ENCODE peak calls at places on chromosomes 2 and 18, in four cellular contexts. One of them, this sample, is unnamed.

GRCh38 chr2:232203166-232203891 is 175.2 kb upstream of the ALPP start:
- DNase-seq in heart left ventricle: no peak
- DNase-seq in lung microvascular endothelial cell: no peak
- DNase-seq in T-helper 9 cell: no peak
- DNase-seq in this sample: no peak

GRCh38 chr2:70328921-70329561 is 27.2 kb upstream of the FAM136A start:
- DNase-seq in heart left ventricle: no peak
- DNase-seq in lung microvascular endothelial cell: no peak
- DNase-seq in T-helper 9 cell: no peak
- DNase-seq in this sample: no peak

GRCh38 chr18:2657043-2657512 is 1.6 kb downstream of the SMCHD1 start:
- DNase-seq in heart left ventricle: no peak
- DNase-seq in lung microvascular endothelial cell: peak
- DNase-seq in T-helper 9 cell: no peak
- DNase-seq in this sample: no peak

GRCh38 chr2:226794751-226795171 is 4.9 kb downstream of the IRS1 start:
- DNase-seq in heart left ventricle: peak
- DNase-seq in lung microvascular endothelial cell: no peak
- DNase-seq in T-helper 9 cell: no peak
- DNase-seq in this sample: no peak

GRCh38 chr18:76467371-76468190 is 27.5 kb downstream of the ZNF516 start:
- DNase-seq in heart left ventricle: no peak
- DNase-seq in lung microvascular endothelial cell: peak
- DNase-seq in T-helper 9 cell: no peak
- DNase-seq in this sample: no peak

GRCh38 chr2:105561401-105561800 is 162.6 kb upstream of the FHL2 start:
- DNase-seq in heart left ventricle: no peak
- DNase-seq in lung microvascular endothelial cell: no peak
- DNase-seq in T-helper 9 cell: no peak
- DNase-seq in this sample: no peak

GRCh38 chr2:62485780-62486765 is 19.9 kb downstream of the TMEM17 start:
- DNase-seq in heart left ventricle: no peak
- DNase-seq in lung microvascular endothelial cell: no peak
- DNase-seq in T-helper 9 cell: no peak
- DNase-seq in this sample: no peak

GRCh38 chr2:168700615-168701245 is 101.7 kb upstream of the NOSTRIN start:
- DNase-seq in heart left ventricle: no peak
- DNase-seq in lung microvascular endothelial cell: no peak
- DNase-seq in T-helper 9 cell: no peak
- DNase-seq in this sample: no peak

GRCh38 chr2:35871672-35872071 is 483.9 kb upstream of the CRIM1 start:
- DNase-seq in heart left ventricle: no peak
- DNase-seq in lung microvascular endothelial cell: no peak
- DNase-seq in T-helper 9 cell: no peak
- DNase-seq in this sample: no peak

GRCh38 chr18:49668583-49669290 is 106.9 kb downstream of the LIPG start:
- DNase-seq in heart left ventricle: peak
- DNase-seq in lung microvascular endothelial cell: no peak
- DNase-seq in T-helper 9 cell: no peak
- DNase-seq in this sample: no peak

GRCh38 chr2:220491633-220492032 is 864.2 kb downstream of the SLC4A3 start:
- DNase-seq in heart left ventricle: no peak
- DNase-seq in lung microvascular endothelial cell: no peak
- DNase-seq in T-helper 9 cell: no peak
- DNase-seq in this sample: no peak

GRCh38 chr18:6370410-6370809 is 44.3 kb downstream of the L3MBTL4 start:
- DNase-seq in heart left ventricle: no peak
- DNase-seq in lung microvascular endothelial cell: no peak
- DNase-seq in T-helper 9 cell: no peak
- DNase-seq in this sample: no peak

GRCh38 chr2:33051586-33052385 is 105.0 kb downstream of the LTBP1 start:
- DNase-seq in heart left ventricle: no peak
- DNase-seq in lung microvascular endothelial cell: no peak
- DNase-seq in T-helper 9 cell: no peak
- DNase-seq in this sample: no peak

GRCh38 chr2:218518876-218519275 is 49.3 kb downstream of the USP37 start:
- DNase-seq in heart left ventricle: no peak
- DNase-seq in lung microvascular endothelial cell: no peak
- DNase-seq in T-helper 9 cell: no peak
- DNase-seq in this sample: no peak

GRCh38 chr2:119190726-119191125 is 32.2 kb upstream of the C1QL2 start:
- DNase-seq in heart left ventricle: no peak
- DNase-seq in lung microvascular endothelial cell: no peak
- DNase-seq in T-helper 9 cell: no peak
- DNase-seq in this sample: no peak

GRCh38 chr2:128630974-128631697 is 312.5 kb upstream of the HS6ST1 start:
- DNase-seq in heart left ventricle: peak
- DNase-seq in lung microvascular endothelial cell: no peak
- DNase-seq in T-helper 9 cell: no peak
- DNase-seq in this sample: no peak

GRCh38 chr2:47226124-47227040 is 71.3 kb upstream of the STPG4 start:
- DNase-seq in heart left ventricle: no peak
- DNase-seq in lung microvascular endothelial cell: no peak
- DNase-seq in T-helper 9 cell: no peak
- DNase-seq in this sample: no peak

GRCh38 chr2:102190425-102191107 is 3.7 kb downstream of the IL1RL2 start:
- DNase-seq in heart left ventricle: no peak
- DNase-seq in lung microvascular endothelial cell: no peak
- DNase-seq in T-helper 9 cell: no peak
- DNase-seq in this sample: no peak

GRCh38 chr2:46376586-46377286 is 79.5 kb downstream of the EPAS1 start:
- DNase-seq in heart left ventricle: no peak
- DNase-seq in lung microvascular endothelial cell: no peak
- DNase-seq in T-helper 9 cell: no peak
- DNase-seq in this sample: no peak

GRCh38 chr18:49899647-49900330 is 86.5 kb upstream of the ACAA2 start:
- DNase-seq in heart left ventricle: no peak
- DNase-seq in lung microvascular endothelial cell: no peak
- DNase-seq in T-helper 9 cell: no peak
- DNase-seq in this sample: no peak

GRCh38 chr2:13035866-13036265 is 319.1 kb downstream of the TRIB2 start:
- DNase-seq in heart left ventricle: no peak
- DNase-seq in lung microvascular endothelial cell: no peak
- DNase-seq in T-helper 9 cell: no peak
- DNase-seq in this sample: no peak

GRCh38 chr2:74497777-74498499 is 1.5 kb downstream of the LBX2 start:
- DNase-seq in heart left ventricle: peak
- DNase-seq in lung microvascular endothelial cell: peak
- DNase-seq in T-helper 9 cell: no peak
- DNase-seq in this sample: no peak

GRCh38 chr2:149094217-149095015 is 55.9 kb downstream of the LYPD6B start:
- DNase-seq in heart left ventricle: no peak
- DNase-seq in lung microvascular endothelial cell: no peak
- DNase-seq in T-helper 9 cell: no peak
- DNase-seq in this sample: no peak

GRCh38 chr2:205769494-205769848 is 87.2 kb downstream of the NRP2 start:
- DNase-seq in heart left ventricle: no peak
- DNase-seq in lung microvascular endothelial cell: peak
- DNase-seq in T-helper 9 cell: no peak
- DNase-seq in this sample: no peak

GRCh38 chr18:36514778-36515177 is 217.3 kb downstream of the FHOD3 start:
- DNase-seq in heart left ventricle: no peak
- DNase-seq in lung microvascular endothelial cell: no peak
- DNase-seq in T-helper 9 cell: no peak
- DNase-seq in this sample: no peak

GRCh38 chr2:27737676-27738348 is 33.7 kb upstream of the MRPL33 start:
- DNase-seq in heart left ventricle: peak
- DNase-seq in lung microvascular endothelial cell: peak
- DNase-seq in T-helper 9 cell: no peak
- DNase-seq in this sample: no peak

GRCh38 chr2:48249093-48249492 is 280.9 kb upstream of the STON1 start:
- DNase-seq in heart left ventricle: no peak
- DNase-seq in lung microvascular endothelial cell: no peak
- DNase-seq in T-helper 9 cell: no peak
- DNase-seq in this sample: no peak

GRCh38 chr2:239327536-239328305 is 73.1 kb downstream of the HDAC4 start:
- DNase-seq in heart left ventricle: peak
- DNase-seq in lung microvascular endothelial cell: no peak
- DNase-seq in T-helper 9 cell: no peak
- DNase-seq in this sample: no peak

GRCh38 chr2:150938586-150938985 is 323.1 kb downstream of the RBM43 start:
- DNase-seq in heart left ventricle: no peak
- DNase-seq in lung microvascular endothelial cell: no peak
- DNase-seq in T-helper 9 cell: no peak
- DNase-seq in this sample: no peak

GRCh38 chr2:7552825-7553550 is 635.8 kb downstream of the RNF144A start:
- DNase-seq in heart left ventricle: no peak
- DNase-seq in lung microvascular endothelial cell: no peak
- DNase-seq in T-helper 9 cell: no peak
- DNase-seq in this sample: no peak

GRCh38 chr2:219645631-219646527 is 18.4 kb downstream of the SLC4A3 start:
- DNase-seq in heart left ventricle: peak
- DNase-seq in lung microvascular endothelial cell: peak
- DNase-seq in T-helper 9 cell: no peak
- DNase-seq in this sample: no peak

GRCh38 chr2:231891514-231891905 is 34.7 kb downstream of the NPPC start:
- DNase-seq in heart left ventricle: no peak
- DNase-seq in lung microvascular endothelial cell: no peak
- DNase-seq in T-helper 9 cell: no peak
- DNase-seq in this sample: no peak

This sample was measured in T-helper 2 cell.